ENCODE peak calls at places on chromosome 12, in five cellular contexts. One of them, this sample, is unnamed.

GRCh38 chr12:26830783-26831601 is 2.0 kb downstream of the ITPR2 start:
- DNase-seq in A172: no peak
- DNase-seq in MM.1S: no peak
- DNase-seq in GM04504: no peak
- DNase-seq in B cell: no peak
- DNase-seq in this sample: peak

GRCh38 chr12:10939163-10939562 is at the start of gene TAS2R14:
- DNase-seq in A172: no peak
- DNase-seq in MM.1S: no peak
- DNase-seq in GM04504: no peak
- DNase-seq in B cell: no peak
- DNase-seq in this sample: no peak

GRCh38 chr12:50524621-50525020 is 19.8 kb downstream of the DIP2B start:
- DNase-seq in A172: no peak
- DNase-seq in MM.1S: no peak
- DNase-seq in GM04504: no peak
- DNase-seq in B cell: no peak
- DNase-seq in this sample: no peak

GRCh38 chr12:9776795-9777194 is 16.1 kb upstream of the CD69 start:
- DNase-seq in A172: no peak
- DNase-seq in MM.1S: no peak
- DNase-seq in GM04504: no peak
- DNase-seq in B cell: no peak
- DNase-seq in this sample: no peak

GRCh38 chr12:237026-237815 is 23.3 kb upstream of the SLC6A12 start:
- DNase-seq in A172: no peak
- DNase-seq in MM.1S: no peak
- DNase-seq in GM04504: no peak
- DNase-seq in B cell: no peak
- DNase-seq in this sample: no peak

GRCh38 chr12:43805857-43806736 is at the start of gene TWF1:
- DNase-seq in A172: peak
- DNase-seq in MM.1S: peak
- DNase-seq in GM04504: peak
- DNase-seq in B cell: peak
- DNase-seq in this sample: peak

GRCh38 chr12:55725556-55725955 is 3.3 kb downstream of the CD63 start:
- DNase-seq in A172: no peak
- DNase-seq in MM.1S: no peak
- DNase-seq in GM04504: no peak
- DNase-seq in B cell: no peak
- DNase-seq in this sample: no peak

GRCh38 chr12:89117448-89118034 is 234.8 kb downstream of the DUSP6 start:
- DNase-seq in A172: peak
- DNase-seq in MM.1S: no peak
- DNase-seq in GM04504: no peak
- DNase-seq in B cell: no peak
- DNase-seq in this sample: no peak

GRCh38 chr12:98788396-98788795 is 143.3 kb downstream of the APAF1 start:
- DNase-seq in A172: no peak
- DNase-seq in MM.1S: no peak
- DNase-seq in GM04504: no peak
- DNase-seq in B cell: no peak
- DNase-seq in this sample: no peak

GRCh38 chr12:92844147-92844763 is 84.8 kb downstream of the EEA1 start:
- DNase-seq in A172: no peak
- DNase-seq in MM.1S: no peak
- DNase-seq in GM04504: no peak
- DNase-seq in B cell: no peak
- DNase-seq in this sample: no peak

GRCh38 chr12:132324841-132325732 is 4.3 kb downstream of the GALNT9 start:
- DNase-seq in A172: no peak
- DNase-seq in MM.1S: no peak
- DNase-seq in GM04504: no peak
- DNase-seq in B cell: no peak
- DNase-seq in this sample: no peak

GRCh38 chr12:8890313-8891084 is 23.8 kb upstream of the PHC1 start:
- DNase-seq in A172: peak
- DNase-seq in MM.1S: peak
- DNase-seq in GM04504: peak
- DNase-seq in B cell: peak
- DNase-seq in this sample: peak

GRCh38 chr12:69435644-69436043 is 34.5 kb upstream of the FRS2 start:
- DNase-seq in A172: no peak
- DNase-seq in MM.1S: no peak
- DNase-seq in GM04504: peak
- DNase-seq in B cell: no peak
- DNase-seq in this sample: no peak

GRCh38 chr12:646303-647038 is 16.8 kb downstream of the NINJ2 start:
- DNase-seq in A172: no peak
- DNase-seq in MM.1S: no peak
- DNase-seq in GM04504: no peak
- DNase-seq in B cell: no peak
- DNase-seq in this sample: no peak